ENCODE peak calls at places on chromosomes 16 and 17, in six cellular contexts. H is GM12865, G is omental fat pad, M is Ammon's horn, W is activated B cell treated with CpG ODN at 0.5 μM for 24 hours, A is AG04449. O is an unnamed sample.

GRCh38 chr16:84013787-84014569 is 28.6 kb downstream of the SLC38A8 start:
- DNase-seq in H (peak), G (no peak), M (no peak), W (no peak), A (no peak), O (peak)

GRCh38 chr16:19859603-19860002 is 25.0 kb downstream of the GPRC5B start:
- DNase-seq in H (no peak), G (no peak), M (no peak), W (no peak), A (no peak), O (no peak)

GRCh38 chr17:46733837-46734516 is 84.5 kb downstream of the WNT3 start:
- DNase-seq in H (no peak), G (no peak), M (no peak), W (no peak), A (no peak), O (peak)

GRCh38 chr17:9902116-9902515 is 3.0 kb downstream of the RCVRN start:
- DNase-seq in H (no peak), G (no peak), M (no peak), W (no peak), A (no peak), O (no peak)

GRCh38 chr16:89167425-89167941 is 4.1 kb upstream of the CDH15 start:
- DNase-seq in H (peak), G (peak), M (peak), W (peak), A (no peak), O (no peak)

GRCh38 chr17:40350410-40351184 is 13.9 kb downstream of the GJD3 start:
- DNase-seq in H (no peak), G (no peak), M (no peak), W (no peak), A (no peak), O (no peak)

GRCh38 chr16:17211797-17212196 is 259.0 kb downstream of the XYLT1 start:
- DNase-seq in H (peak), G (no peak), M (no peak), W (no peak), A (no peak), O (no peak)

GRCh38 chr17:38428643-38429371 is 543 bp downstream of the ARHGAP23 start:
- DNase-seq in H (peak), G (peak), M (peak), W (no peak), A (no peak), O (no peak)

GRCh38 chr17:21368545-21369246 is 7.5 kb upstream of the KCNJ12 start:
- DNase-seq in H (peak), G (no peak), M (no peak), W (no peak), A (no peak), O (no peak)

GRCh38 chr17:1197781-1198490 is 18.2 kb upstream of the ABR start:
- DNase-seq in H (peak), G (no peak), M (peak), W (peak), A (no peak), O (no peak)

O was measured in HS-5.